ENCODE peak calls at places on chromosomes 2 and 18, in four cellular contexts. One of them, this sample, is unnamed. For H3K4me1, the result is how much of the 10 kb centered on the place peaks cover.

GRCh38 chr2:204860249-204860648 is 315.0 kb downstream of the PARD3B start:
- DNase-seq in CD4-positive, CD25-positive, alpha-beta regulatory T cell: no peak
- DNase-seq in MM.1S: no peak
- DNase-seq in GM23248: peak
- DNase-seq in this sample: no peak

GRCh38 chr2:205903549-205904129 is 182.3 kb downstream of the INO80D start:
- DNase-seq in MM.1S: peak
- DNase-seq in GM23248: peak
- DNase-seq in CD4-positive, CD25-positive, alpha-beta regulatory T cell: peak
- DNase-seq in this sample: peak

GRCh38 chr2:82498777-82499443 is 1960.2 kb downstream of the SUCLG1 start:
- DNase-seq in MM.1S: no peak
- DNase-seq in CD4-positive, CD25-positive, alpha-beta regulatory T cell: no peak
- DNase-seq in GM23248: no peak
- DNase-seq in this sample: no peak

GRCh38 chr2:238891667-238892500 is 44.0 kb downstream of the TWIST2 start:
- DNase-seq in CD4-positive, CD25-positive, alpha-beta regulatory T cell: no peak
- DNase-seq in GM23248: peak
- DNase-seq in MM.1S: no peak
- DNase-seq in this sample: no peak

GRCh38 chr18:3511980-3512379 is 62.0 kb downstream of the TGIF1 start:
- DNase-seq in MM.1S: no peak
- DNase-seq in GM23248: peak
- DNase-seq in CD4-positive, CD25-positive, alpha-beta regulatory T cell: peak
- DNase-seq in this sample: no peak

GRCh38 chr18:24677011-24677410 is 216.6 kb downstream of the HRH4 start:
- DNase-seq in GM23248: peak
- DNase-seq in MM.1S: no peak
- DNase-seq in CD4-positive, CD25-positive, alpha-beta regulatory T cell: no peak
- DNase-seq in this sample: no peak

GRCh38 chr2:227703280-227703732 is 14.5 kb downstream of the SLC19A3 start:
- DNase-seq in GM23248: peak
- DNase-seq in CD4-positive, CD25-positive, alpha-beta regulatory T cell: no peak
- DNase-seq in MM.1S: no peak
- DNase-seq in this sample: no peak

GRCh38 chr2:27303093-27304025 is 4.9 kb downstream of the UCN start:
- DNase-seq in CD4-positive, CD25-positive, alpha-beta regulatory T cell: peak
- DNase-seq in MM.1S: peak
- DNase-seq in GM23248: peak
- DNase-seq in this sample: peak

GRCh38 chr2:9103663-9104277 is 100.3 kb upstream of the MBOAT2 start:
- DNase-seq in MM.1S: no peak
- DNase-seq in CD4-positive, CD25-positive, alpha-beta regulatory T cell: no peak
- DNase-seq in GM23248: no peak
- DNase-seq in this sample: no peak

GRCh38 chr2:237568121-237568660 is 1.8 kb downstream of the PRLH start:
- DNase-seq in MM.1S: no peak
- DNase-seq in CD4-positive, CD25-positive, alpha-beta regulatory T cell: no peak
- DNase-seq in GM23248: no peak
- DNase-seq in this sample: no peak

GRCh38 chr2:30759481-30759880 is 47.8 kb downstream of the CAPN13 start:
- DNase-seq in CD4-positive, CD25-positive, alpha-beta regulatory T cell: no peak
- DNase-seq in MM.1S: no peak
- DNase-seq in GM23248: no peak
- DNase-seq in this sample: no peak

GRCh38 chr2:162582357-162582798 is 238.4 kb downstream of the GCA start:
- DNase-seq in MM.1S: no peak
- DNase-seq in CD4-positive, CD25-positive, alpha-beta regulatory T cell: no peak
- DNase-seq in GM23248: no peak
- DNase-seq in this sample: no peak

GRCh38 chr2:239465017-239466001 is 64.5 kb upstream of the HDAC4 start:
- DNase-seq in GM23248: peak
- DNase-seq in CD4-positive, CD25-positive, alpha-beta regulatory T cell: no peak
- DNase-seq in MM.1S: no peak
- DNase-seq in this sample: no peak

GRCh38 chr2:148582679-148583511 is 61.7 kb upstream of the EPC2 start:
- DNase-seq in GM23248: no peak
- DNase-seq in MM.1S: no peak
- DNase-seq in CD4-positive, CD25-positive, alpha-beta regulatory T cell: no peak
- DNase-seq in this sample: no peak

GRCh38 chr2:172674034-172674967 is 61.3 kb upstream of the RAPGEF4 start:
- DNase-seq in GM23248: peak
- DNase-seq in MM.1S: peak
- DNase-seq in CD4-positive, CD25-positive, alpha-beta regulatory T cell: peak
- DNase-seq in this sample: no peak

GRCh38 chr2:111624401-111625156 is 259.4 kb downstream of the ANAPC1 start:
- DNase-seq in MM.1S: no peak
- DNase-seq in CD4-positive, CD25-positive, alpha-beta regulatory T cell: peak
- DNase-seq in GM23248: peak
- DNase-seq in this sample: no peak

GRCh38 chr2:170122883-170123547 is 54.9 kb upstream of the MYO3B start:
- DNase-seq in GM23248: peak
- DNase-seq in MM.1S: no peak
- DNase-seq in CD4-positive, CD25-positive, alpha-beta regulatory T cell: no peak
- DNase-seq in this sample: no peak

GRCh38 chr2:209368924-209369323 is 54.9 kb upstream of the MAP2 start:
- DNase-seq in GM23248: peak
- DNase-seq in MM.1S: peak
- DNase-seq in CD4-positive, CD25-positive, alpha-beta regulatory T cell: no peak
- DNase-seq in this sample: no peak

GRCh38 chr2:20868377-20868776 is 45.5 kb upstream of the LDAH start:
- DNase-seq in GM23248: no peak
- DNase-seq in CD4-positive, CD25-positive, alpha-beta regulatory T cell: peak
- DNase-seq in MM.1S: peak
- DNase-seq in this sample: peak

GRCh38 chr2:238564286-238564920 is 137.7 kb downstream of the ASB1 start:
- DNase-seq in MM.1S: no peak
- DNase-seq in CD4-positive, CD25-positive, alpha-beta regulatory T cell: no peak
- DNase-seq in GM23248: no peak
- DNase-seq in this sample: no peak

GRCh38 chr2:203551653-203552250 is 16.7 kb upstream of the RAPH1 start:
- DNase-seq in MM.1S: no peak
- DNase-seq in GM23248: peak
- DNase-seq in CD4-positive, CD25-positive, alpha-beta regulatory T cell: no peak
- DNase-seq in this sample: no peak

GRCh38 chr2:240983361-240983995 is 14.9 kb upstream of the SNED1 start:
- DNase-seq in CD4-positive, CD25-positive, alpha-beta regulatory T cell: peak
- DNase-seq in GM23248: no peak
- DNase-seq in MM.1S: no peak
- DNase-seq in this sample: peak

GRCh38 chr18:21439453-21439852 is 161.1 kb downstream of the ESCO1 start:
- DNase-seq in GM23248: peak
- DNase-seq in CD4-positive, CD25-positive, alpha-beta regulatory T cell: no peak
- DNase-seq in MM.1S: no peak
- DNase-seq in this sample: no peak

GRCh38 chr18:36406805-36407204 is 109.3 kb downstream of the FHOD3 start:
- DNase-seq in CD4-positive, CD25-positive, alpha-beta regulatory T cell: no peak
- DNase-seq in MM.1S: no peak
- DNase-seq in GM23248: no peak
- DNase-seq in this sample: no peak

GRCh38 chr2:46643951-46644350 is 164.6 kb downstream of the TMEM247 start:
- DNase-seq in GM23248: no peak
- DNase-seq in CD4-positive, CD25-positive, alpha-beta regulatory T cell: no peak
- DNase-seq in MM.1S: peak
- DNase-seq in this sample: no peak

GRCh38 chr2:46647041-46647440 is 167.7 kb downstream of the TMEM247 start:
- DNase-seq in CD4-positive, CD25-positive, alpha-beta regulatory T cell: no peak
- DNase-seq in GM23248: no peak
- DNase-seq in MM.1S: no peak
- DNase-seq in this sample: no peak

GRCh38 chr2:46644690-46645385 is 165.5 kb downstream of the TMEM247 start:
- DNase-seq in GM23248: no peak
- DNase-seq in CD4-positive, CD25-positive, alpha-beta regulatory T cell: no peak
- DNase-seq in MM.1S: no peak
- DNase-seq in this sample: no peak

GRCh38 chr2:46645681-46646162 is 166.4 kb downstream of the TMEM247 start:
- DNase-seq in CD4-positive, CD25-positive, alpha-beta regulatory T cell: no peak
- DNase-seq in GM23248: peak
- DNase-seq in MM.1S: no peak
- DNase-seq in this sample: no peak

DNA sequence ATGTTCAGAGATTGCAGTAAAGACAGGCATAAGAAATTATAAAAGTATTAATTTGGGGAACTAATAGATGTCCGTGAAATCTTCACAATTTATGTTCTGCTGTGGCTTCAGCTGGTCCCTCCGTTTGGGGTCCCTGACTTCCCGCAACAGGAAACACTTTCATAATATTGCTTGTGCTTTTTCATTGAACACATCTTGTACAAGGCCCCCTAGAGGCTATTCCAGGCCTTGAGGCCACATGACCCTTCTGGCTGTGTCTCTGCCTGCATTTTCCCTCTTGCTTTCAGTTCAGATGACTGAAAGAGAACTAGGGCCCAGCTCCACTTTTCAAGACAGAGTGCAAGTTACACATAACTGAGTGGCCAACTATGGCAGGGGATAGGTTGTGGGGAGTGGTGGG is 164.1 kb downstream of the TMEM247 start:
- DNase-seq in MM.1S: peak
- DNase-seq in CD4-positive, CD25-positive, alpha-beta regulatory T cell: peak
- DNase-seq in GM23248: no peak
- DNase-seq in this sample: peak
- H3K27ac ChIP-seq in MM.1S: peak
- H3K27ac ChIP-seq in CD4-positive, CD25-positive, alpha-beta regulatory T cell: no peak
- H3K27ac ChIP-seq in GM23248: peak
- H3K27ac ChIP-seq in this sample: no peak

GRCh38 chr2:212530373-212530772 is 8.2 kb downstream of the ERBB4 start:
- DNase-seq in CD4-positive, CD25-positive, alpha-beta regulatory T cell: no peak
- DNase-seq in GM23248: no peak
- DNase-seq in MM.1S: no peak
- DNase-seq in this sample: no peak

GRCh38 chr2:212532087-212532486 is 6.5 kb downstream of the ERBB4 start:
- DNase-seq in MM.1S: no peak
- DNase-seq in GM23248: no peak
- DNase-seq in CD4-positive, CD25-positive, alpha-beta regulatory T cell: no peak
- DNase-seq in this sample: no peak

GRCh38 chr2:212531499-212531898 is 7.1 kb downstream of the ERBB4 start:
- DNase-seq in CD4-positive, CD25-positive, alpha-beta regulatory T cell: no peak
- DNase-seq in GM23248: no peak
- DNase-seq in MM.1S: no peak
- DNase-seq in this sample: no peak

GRCh38 chr2:212532585-212532984 is 6.0 kb downstream of the ERBB4 start:
- DNase-seq in GM23248: no peak
- DNase-seq in MM.1S: no peak
- DNase-seq in CD4-positive, CD25-positive, alpha-beta regulatory T cell: no peak
- DNase-seq in this sample: no peak

GRCh38 chr2:212530991-212531390 is 7.6 kb downstream of the ERBB4 start:
- DNase-seq in GM23248: no peak
- DNase-seq in MM.1S: no peak
- DNase-seq in CD4-positive, CD25-positive, alpha-beta regulatory T cell: no peak
- DNase-seq in this sample: no peak
- H3K4me1 ChIP-seq in GM23248: under half
- H3K4me1 ChIP-seq in MM.1S: under half
- H3K4me1 ChIP-seq in CD4-positive, CD25-positive, alpha-beta regulatory T cell: under half
- H3K4me1 ChIP-seq in this sample: under half

DNA sequence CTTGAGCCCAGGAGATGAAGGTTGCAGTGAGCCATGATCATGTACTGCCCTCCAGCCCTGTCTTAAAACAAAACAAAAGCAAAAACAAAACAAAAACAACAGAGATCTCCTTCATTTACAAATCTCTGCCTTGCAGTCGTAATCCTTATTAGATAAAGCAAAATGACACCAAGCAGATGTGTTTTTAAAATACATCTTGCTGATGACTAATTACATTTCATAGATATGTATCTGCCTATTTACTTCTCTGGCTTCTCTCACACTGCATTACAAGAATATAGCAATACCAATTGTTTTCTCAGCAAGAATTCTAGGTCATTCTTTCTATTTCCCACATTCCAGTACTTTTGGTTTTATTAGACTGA is 22.8 kb downstream of the NFE2L2 start:
- DNase-seq in MM.1S: no peak
- DNase-seq in CD4-positive, CD25-positive, alpha-beta regulatory T cell: no peak
- DNase-seq in GM23248: peak
- DNase-seq in this sample: no peak
- H3K27ac ChIP-seq in MM.1S: no peak
- H3K27ac ChIP-seq in CD4-positive, CD25-positive, alpha-beta regulatory T cell: peak
- H3K27ac ChIP-seq in GM23248: peak
- H3K27ac ChIP-seq in this sample: no peak

DNA sequence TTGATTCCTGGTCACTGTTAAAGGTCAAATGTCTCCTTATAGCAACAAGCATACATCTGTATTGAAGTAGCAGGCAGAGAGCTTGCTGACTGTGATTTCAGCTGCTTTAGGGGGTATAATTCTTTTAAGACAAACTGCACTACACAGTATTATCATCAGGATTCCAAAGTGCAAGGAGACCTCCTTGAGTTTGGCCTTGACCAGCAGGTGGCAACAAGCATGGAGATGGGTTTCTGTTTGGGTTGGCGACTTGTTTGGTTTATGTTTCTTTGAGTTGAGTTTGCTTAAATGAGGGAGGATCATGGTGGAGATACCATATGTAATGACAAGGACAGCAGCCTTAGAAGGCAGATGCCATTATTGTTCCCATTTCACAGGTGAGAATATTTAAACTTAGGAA is 681.0 kb upstream of the ID2 start:
- DNase-seq in GM23248: no peak
- DNase-seq in MM.1S: no peak
- DNase-seq in CD4-positive, CD25-positive, alpha-beta regulatory T cell: peak
- DNase-seq in this sample: peak
- H3K4me1 ChIP-seq in GM23248: under half
- H3K4me1 ChIP-seq in MM.1S: under half
- H3K4me1 ChIP-seq in CD4-positive, CD25-positive, alpha-beta regulatory T cell: under half
- H3K4me1 ChIP-seq in this sample: under half

DNA sequence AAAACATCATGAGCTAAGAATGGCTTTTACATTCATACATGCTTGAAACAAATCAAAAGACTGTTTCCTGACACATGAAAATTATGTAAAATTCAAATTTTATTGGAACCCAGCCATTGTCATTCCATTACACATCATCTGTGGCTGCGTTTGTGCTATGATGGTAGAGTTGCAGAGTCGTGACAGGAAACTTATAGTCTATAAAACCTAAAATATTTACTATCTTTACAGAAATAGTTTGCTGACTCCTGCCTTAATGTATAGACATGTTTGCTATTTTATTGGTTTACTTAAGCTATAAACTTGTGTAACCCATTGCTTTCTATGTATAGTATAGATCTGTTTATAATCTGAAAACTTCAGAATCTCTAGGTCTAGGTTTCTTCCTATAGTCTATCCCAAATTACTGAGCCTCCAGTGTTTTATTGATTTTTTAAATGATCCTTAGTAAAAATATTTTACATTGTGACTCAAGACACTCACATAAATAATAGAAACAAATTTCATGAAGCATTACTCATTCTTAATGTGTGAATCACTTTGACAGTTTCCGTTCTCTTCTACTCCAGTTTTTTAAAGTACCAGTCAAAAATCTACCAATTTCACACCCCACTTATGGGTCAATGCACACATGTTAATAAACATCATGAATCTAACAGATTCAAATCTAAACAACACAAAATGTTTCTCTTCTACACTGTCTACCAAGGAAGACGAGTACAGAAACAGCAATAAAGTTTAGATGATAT is 26.4 kb upstream of the MRPL19 start:
- DNase-seq in MM.1S: no peak
- DNase-seq in GM23248: peak
- DNase-seq in CD4-positive, CD25-positive, alpha-beta regulatory T cell: no peak
- DNase-seq in this sample: no peak
- H3K27ac ChIP-seq in MM.1S: no peak
- H3K27ac ChIP-seq in GM23248: no peak
- H3K27ac ChIP-seq in CD4-positive, CD25-positive, alpha-beta regulatory T cell: no peak
- H3K27ac ChIP-seq in this sample: no peak

GRCh38 chr2:72942293-72942692 is 25.0 kb downstream of the EMX1 start:
- DNase-seq in MM.1S: no peak
- DNase-seq in CD4-positive, CD25-positive, alpha-beta regulatory T cell: no peak
- DNase-seq in GM23248: no peak
- DNase-seq in this sample: no peak
- H3K4me1 ChIP-seq in MM.1S: under half
- H3K4me1 ChIP-seq in CD4-positive, CD25-positive, alpha-beta regulatory T cell: under half
- H3K4me1 ChIP-seq in GM23248: under half
- H3K4me1 ChIP-seq in this sample: under half

This sample was measured in OCI-LY7.